ENCODE peak calls at places on chromosomes 7 and 10, in five cellular contexts. One of them, this sample, is unnamed.

GRCh38 chr10:29713450-29713849 is 78.7 kb upstream of the SVIL start:
- DNase-seq in GM23338: no peak
- DNase-seq in HFF-Myc: no peak
- DNase-seq in CD8-positive, alpha-beta T cell: no peak
- DNase-seq in transverse colon: no peak
- DNase-seq in this sample: no peak

GRCh38 chr7:53062796-53063195 is 27.4 kb downstream of the POM121L12 start:
- DNase-seq in CD8-positive, alpha-beta T cell: no peak
- DNase-seq in HFF-Myc: no peak
- DNase-seq in GM23338: no peak
- DNase-seq in transverse colon: no peak
- DNase-seq in this sample: no peak

GRCh38 chr7:75638607-75639070 is 100.1 kb downstream of the HIP1 start:
- DNase-seq in transverse colon: peak
- DNase-seq in CD8-positive, alpha-beta T cell: no peak
- DNase-seq in GM23338: peak
- DNase-seq in HFF-Myc: no peak
- DNase-seq in this sample: no peak

GRCh38 chr10:131031346-131031745 is 280.2 kb downstream of the TCERG1L start:
- DNase-seq in CD8-positive, alpha-beta T cell: no peak
- DNase-seq in HFF-Myc: no peak
- DNase-seq in transverse colon: no peak
- DNase-seq in GM23338: no peak
- DNase-seq in this sample: no peak

GRCh38 chr7:66682350-66683093 is 53.8 kb downstream of the KCTD7 start:
- DNase-seq in HFF-Myc: no peak
- DNase-seq in transverse colon: no peak
- DNase-seq in CD8-positive, alpha-beta T cell: no peak
- DNase-seq in GM23338: peak
- DNase-seq in this sample: peak

GRCh38 chr7:134886353-134887057 is 99.8 kb upstream of the AGBL3 start:
- DNase-seq in GM23338: no peak
- DNase-seq in HFF-Myc: no peak
- DNase-seq in CD8-positive, alpha-beta T cell: no peak
- DNase-seq in transverse colon: no peak
- DNase-seq in this sample: peak

GRCh38 chr10:60535427-60535826 is 145.8 kb upstream of the ANK3 start:
- DNase-seq in HFF-Myc: no peak
- DNase-seq in transverse colon: no peak
- DNase-seq in GM23338: no peak
- DNase-seq in CD8-positive, alpha-beta T cell: no peak
- DNase-seq in this sample: no peak

GRCh38 chr10:119917777-119918176 is 25.2 kb downstream of the SEC23IP start:
- DNase-seq in transverse colon: no peak
- DNase-seq in CD8-positive, alpha-beta T cell: no peak
- DNase-seq in HFF-Myc: no peak
- DNase-seq in GM23338: no peak
- DNase-seq in this sample: no peak

GRCh38 chr7:1455241-1455939 is 3.9 kb downstream of the MICALL2 start:
- DNase-seq in transverse colon: peak
- DNase-seq in CD8-positive, alpha-beta T cell: no peak
- DNase-seq in GM23338: no peak
- DNase-seq in HFF-Myc: no peak
- DNase-seq in this sample: peak

GRCh38 chr7:92782236-92782635 is 54.1 kb downstream of the CDK6 start:
- DNase-seq in HFF-Myc: no peak
- DNase-seq in transverse colon: no peak
- DNase-seq in CD8-positive, alpha-beta T cell: no peak
- DNase-seq in GM23338: no peak
- DNase-seq in this sample: no peak

GRCh38 chr10:13816195-13816926 is 229.6 kb downstream of the PRPF18 start:
- DNase-seq in CD8-positive, alpha-beta T cell: no peak
- DNase-seq in GM23338: no peak
- DNase-seq in HFF-Myc: peak
- DNase-seq in transverse colon: peak
- DNase-seq in this sample: no peak

GRCh38 chr10:26441491-26442214 is 3.5 kb downstream of the APBB1IP start:
- DNase-seq in GM23338: no peak
- DNase-seq in transverse colon: no peak
- DNase-seq in CD8-positive, alpha-beta T cell: no peak
- DNase-seq in HFF-Myc: no peak
- DNase-seq in this sample: no peak

GRCh38 chr7:43028106-43028505 is 84.3 kb upstream of the HECW1 start:
- DNase-seq in GM23338: no peak
- DNase-seq in CD8-positive, alpha-beta T cell: no peak
- DNase-seq in transverse colon: no peak
- DNase-seq in HFF-Myc: no peak
- DNase-seq in this sample: no peak

DNA sequence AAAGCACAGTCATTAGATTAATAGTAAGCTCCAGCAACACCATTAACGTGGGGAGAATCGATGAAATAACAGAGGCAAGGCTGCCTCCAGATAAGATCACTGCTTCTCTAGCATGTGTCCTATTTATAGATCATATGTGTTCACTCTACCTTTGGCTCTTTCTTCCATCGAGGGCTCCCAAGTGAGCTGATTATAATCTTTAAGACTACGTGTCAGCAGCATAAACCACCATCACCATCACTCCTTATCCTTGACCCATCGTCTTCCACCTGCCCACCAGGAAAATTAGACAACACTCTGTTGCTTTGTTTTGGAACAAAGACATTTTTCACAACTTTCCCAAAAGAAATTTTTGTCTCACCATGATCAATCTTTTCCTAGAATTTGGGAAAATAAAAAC is 71.2 kb upstream of the CARD11 start:
- DNase-seq in GM23338: no peak
- DNase-seq in CD8-positive, alpha-beta T cell: no peak
- DNase-seq in transverse colon: no peak
- DNase-seq in HFF-Myc: no peak
- DNase-seq in this sample: no peak
- TF ChIP-seq CTCF in GM23338: no peak
- TF ChIP-seq CTCF in CD8-positive, alpha-beta T cell: no peak
- TF ChIP-seq CTCF in transverse colon: no peak
- TF ChIP-seq CTCF in HFF-Myc: no peak
- TF ChIP-seq CTCF in this sample: no peak

GRCh38 chr10:132592790-132593788 is 55.5 kb downstream of the INPP5A start:
- DNase-seq in CD8-positive, alpha-beta T cell: no peak
- DNase-seq in HFF-Myc: no peak
- DNase-seq in GM23338: no peak
- DNase-seq in transverse colon: peak
- DNase-seq in this sample: no peak
- H3K4me3 ChIP-seq in CD8-positive, alpha-beta T cell: no peak
- H3K4me3 ChIP-seq in HFF-Myc: no peak
- H3K4me3 ChIP-seq in GM23338: no peak
- H3K4me3 ChIP-seq in transverse colon: no peak
- H3K4me3 ChIP-seq in this sample: no peak

DNA sequence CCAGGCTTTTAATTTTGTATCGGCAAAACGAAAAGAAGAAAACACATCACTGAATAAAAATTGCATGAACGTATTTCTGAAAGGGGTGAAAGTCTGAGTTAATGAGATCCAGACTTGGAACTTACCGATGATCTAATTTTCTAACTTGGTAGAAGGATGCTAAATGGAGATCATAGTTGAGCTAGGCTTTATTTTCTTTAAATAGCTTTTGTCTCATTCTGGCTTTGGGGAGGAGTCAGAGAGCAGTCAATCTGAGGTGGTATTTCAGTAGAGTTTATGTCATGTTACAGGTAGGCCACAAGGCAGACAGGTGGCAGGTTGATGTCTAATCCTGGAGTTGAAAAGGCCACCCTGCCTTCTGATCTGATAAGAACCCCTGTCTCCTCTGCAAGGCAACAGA is 161.9 kb downstream of the KIAA1217 start:
- DNase-seq in GM23338: no peak
- DNase-seq in transverse colon: no peak
- DNase-seq in CD8-positive, alpha-beta T cell: no peak
- DNase-seq in HFF-Myc: no peak
- DNase-seq in this sample: no peak
- TF ChIP-seq CTCF in GM23338: no peak
- TF ChIP-seq CTCF in transverse colon: no peak
- TF ChIP-seq CTCF in CD8-positive, alpha-beta T cell: no peak
- TF ChIP-seq CTCF in HFF-Myc: no peak
- TF ChIP-seq CTCF in this sample: no peak

DNA sequence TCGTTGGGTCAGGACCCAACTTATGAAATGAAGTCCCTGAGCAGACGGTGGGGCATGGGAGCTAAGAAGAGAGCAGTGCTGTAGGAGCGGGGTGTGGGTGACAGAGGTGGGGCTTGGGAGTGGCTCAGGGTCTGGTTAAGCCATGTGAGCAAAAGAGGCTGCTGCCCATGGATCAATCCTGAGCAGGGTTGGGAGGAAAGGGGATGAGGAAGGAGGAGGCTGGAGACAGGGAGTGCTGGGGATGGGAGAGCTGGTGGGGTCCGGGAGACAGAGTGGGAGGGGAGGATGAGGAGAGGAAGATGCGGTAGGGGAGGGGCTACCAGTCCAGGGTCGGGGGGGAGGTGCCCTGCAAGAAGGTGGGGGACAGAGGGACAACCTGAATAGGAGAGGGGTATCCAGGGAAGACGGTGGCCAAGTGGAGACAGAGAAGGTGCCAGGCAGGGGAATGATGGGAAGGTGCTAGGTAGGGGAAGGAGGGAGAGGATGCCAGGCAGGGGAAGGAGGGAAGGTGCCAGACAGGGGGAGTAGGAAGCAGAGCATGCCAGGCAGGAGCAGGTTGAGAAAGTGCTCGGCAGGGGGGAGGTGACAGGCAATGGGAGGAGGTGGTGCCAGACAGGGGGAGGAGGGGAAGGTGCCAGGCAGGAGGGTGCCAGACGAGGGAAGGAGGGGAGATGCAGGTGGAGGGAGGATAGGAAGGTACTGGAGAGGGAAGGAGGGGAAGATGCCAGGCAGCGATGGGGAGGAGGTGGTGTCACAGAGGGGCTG is 27.5 kb upstream of the SMARCD3 start:
- DNase-seq in HFF-Myc: no peak
- DNase-seq in transverse colon: no peak
- DNase-seq in CD8-positive, alpha-beta T cell: peak
- DNase-seq in GM23338: peak
- DNase-seq in this sample: no peak
- H3K4me3 ChIP-seq in HFF-Myc: no peak
- H3K4me3 ChIP-seq in transverse colon: peak
- H3K4me3 ChIP-seq in CD8-positive, alpha-beta T cell: peak
- H3K4me3 ChIP-seq in GM23338: peak
- H3K4me3 ChIP-seq in this sample: no peak

GRCh38 chr10:128150551-128150950 is 24.3 kb upstream of the MKI67 start:
- DNase-seq in GM23338: peak
- DNase-seq in transverse colon: no peak
- DNase-seq in CD8-positive, alpha-beta T cell: no peak
- DNase-seq in HFF-Myc: no peak
- DNase-seq in this sample: no peak

GRCh38 chr10:128149267-128149666 is 23.0 kb upstream of the MKI67 start:
- DNase-seq in HFF-Myc: no peak
- DNase-seq in transverse colon: no peak
- DNase-seq in GM23338: no peak
- DNase-seq in CD8-positive, alpha-beta T cell: no peak
- DNase-seq in this sample: no peak

GRCh38 chr10:128147669-128148068 is 21.4 kb upstream of the MKI67 start:
- DNase-seq in CD8-positive, alpha-beta T cell: no peak
- DNase-seq in transverse colon: no peak
- DNase-seq in HFF-Myc: no peak
- DNase-seq in GM23338: no peak
- DNase-seq in this sample: peak

GRCh38 chr10:128151031-128151430 is 24.8 kb upstream of the MKI67 start:
- DNase-seq in HFF-Myc: no peak
- DNase-seq in transverse colon: no peak
- DNase-seq in CD8-positive, alpha-beta T cell: no peak
- DNase-seq in GM23338: peak
- DNase-seq in this sample: no peak

DNA sequence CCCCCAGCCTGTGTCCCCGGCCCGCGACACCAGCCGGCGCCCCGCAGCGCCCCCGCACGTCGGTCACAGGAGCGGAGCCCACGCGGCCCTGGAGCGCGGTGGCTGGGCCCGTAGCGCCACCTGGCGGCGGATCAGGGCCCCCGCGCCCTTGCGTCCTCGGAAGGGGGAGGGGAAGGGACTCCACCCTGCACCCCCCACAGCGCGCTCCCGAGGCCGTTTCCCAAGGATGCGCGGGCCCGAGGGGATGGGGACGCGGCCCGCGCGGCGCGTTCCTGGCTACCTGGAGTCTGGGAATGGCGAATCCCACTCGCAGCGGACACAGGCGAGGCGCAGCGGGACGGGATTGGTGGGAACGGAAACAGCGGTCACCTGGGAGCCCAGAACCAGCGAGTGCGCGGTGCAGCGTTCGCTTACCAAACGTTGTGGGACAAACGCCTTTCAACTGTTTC is 23.8 kb upstream of the MKI67 start:
- DNase-seq in CD8-positive, alpha-beta T cell: peak
- DNase-seq in GM23338: peak
- DNase-seq in HFF-Myc: peak
- DNase-seq in transverse colon: peak
- DNase-seq in this sample: peak
- TF ChIP-seq CTCF in CD8-positive, alpha-beta T cell: peak
- TF ChIP-seq CTCF in GM23338: peak
- TF ChIP-seq CTCF in HFF-Myc: peak
- TF ChIP-seq CTCF in transverse colon: peak
- TF ChIP-seq CTCF in this sample: peak

DNA sequence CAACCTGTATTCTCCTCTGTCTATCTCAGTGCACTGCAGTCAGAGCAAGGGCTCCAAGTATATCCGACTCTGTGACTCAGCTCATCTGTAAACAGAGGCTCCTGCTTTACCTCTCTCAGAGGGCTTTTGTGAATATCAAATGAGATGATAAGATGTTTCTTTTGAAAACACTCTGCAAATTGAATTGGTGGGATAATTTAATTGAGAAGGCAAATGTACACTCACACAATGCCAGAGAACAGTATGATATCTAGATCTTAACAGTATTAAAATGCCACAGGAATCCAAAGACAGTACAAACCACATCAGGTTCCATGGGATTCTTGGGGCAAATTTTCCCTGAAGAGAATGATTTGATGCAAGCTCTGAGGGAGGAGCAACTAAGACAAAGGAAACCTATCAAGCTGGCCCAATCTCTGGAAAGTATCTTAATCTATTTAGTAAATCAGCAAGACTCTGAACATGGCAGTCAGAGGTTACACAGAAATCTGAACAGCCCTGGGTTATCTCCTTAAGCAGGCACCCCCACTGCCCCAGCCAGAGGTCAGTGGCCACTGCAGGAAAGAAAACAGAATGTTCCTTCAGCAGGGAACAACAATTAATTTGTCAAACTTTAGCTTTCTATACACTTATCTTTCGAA is 45.9 kb downstream of the DOCK4 start:
- DNase-seq in HFF-Myc: no peak
- DNase-seq in GM23338: no peak
- DNase-seq in CD8-positive, alpha-beta T cell: no peak
- DNase-seq in transverse colon: no peak
- DNase-seq in this sample: peak
- H3K4me3 ChIP-seq in HFF-Myc: no peak
- H3K4me3 ChIP-seq in GM23338: no peak
- H3K4me3 ChIP-seq in CD8-positive, alpha-beta T cell: no peak
- H3K4me3 ChIP-seq in transverse colon: no peak
- H3K4me3 ChIP-seq in this sample: no peak